ENCODE peak calls at places on chromosomes 6 and 20, in ten cellular contexts. T is GM12865, I is mesothelial cell of epicardium, Z is EL, K is A549, E is left cardiac atrium, L is AG08396, P is astrocyte of the cerebellum, A is neuronal stem cell, X is Calu3. R is an unnamed sample.

GRCh38 chr6:152509916-152510315 is 127.2 kb downstream of the SYNE1 start:
- DNase-seq in T (no peak), I (no peak), Z (no peak), K (no peak), E (no peak), L (no peak), P (no peak), A (no peak), X (no peak), R (no peak)

GRCh38 chr20:37392441-37393195 is 46.7 kb downstream of the SRC start:
- DNase-seq in T (peak; percentile 54), I (no peak), Z (no peak), K (no peak), E (peak; percentile 21), L (peak; percentile 55), P (no peak), A (no peak), X (no peak), R (no peak)

GRCh38 chr6:149962461-149963211 is 1.1 kb upstream of the ULBP1 start:
- DNase-seq in T (no peak), I (no peak), Z (no peak), K (no peak), E (no peak), L (no peak), P (no peak), A (no peak), X (no peak), R (no peak)

GRCh38 chr6:91298543-91299145 is 711.8 kb upstream of the MAP3K7 start:
- DNase-seq in T (no peak), I (no peak), Z (no peak), K (no peak), E (no peak), L (no peak), P (peak; percentile 38), A (no peak), X (no peak), R (no peak)

GRCh38 chr20:59765599-59766177 is 161.3 kb downstream of the PHACTR3 start:
- DNase-seq in T (peak; percentile 54), I (no peak), Z (peak; percentile 6), K (no peak), E (no peak), L (no peak), P (no peak), A (peak; percentile 42), X (peak; percentile 35), R (no peak)

GRCh38 chr6:7691675-7692452 is 34.0 kb upstream of the BMP6 start:
- DNase-seq in T (no peak), I (no peak), Z (peak; percentile 72), K (peak; percentile 90), E (peak; percentile 43), L (no peak), P (no peak), A (no peak), X (peak; percentile 29), R (peak; percentile 39)

GRCh38 chr6:106666290-106667021 is 37.1 kb downstream of the QRSL1 start:
- DNase-seq in T (peak; percentile 73), I (no peak), Z (no peak), K (no peak), E (no peak), L (no peak), P (no peak), A (no peak), X (no peak), R (no peak)

GRCh38 chr6:25359891-25360290 is 80.7 kb downstream of the CARMIL1 start:
- DNase-seq in T (no peak), I (no peak), Z (no peak), K (no peak), E (no peak), L (no peak), P (no peak), A (no peak), X (peak; percentile 79), R (no peak)

GRCh38 chr6:169188051-169188863 is 65.4 kb downstream of the THBS2 start:
- DNase-seq in T (peak; percentile 26), I (no peak), Z (peak; percentile 91), K (no peak), E (no peak), L (peak; percentile 80), P (peak; percentile 93), A (no peak), X (no peak), R (no peak)

GRCh38 chr20:40883097-40883496 is 145.5 kb upstream of the TOP1 start:
- DNase-seq in T (no peak), I (no peak), Z (peak; percentile 7), K (no peak), E (no peak), L (no peak), P (no peak), A (no peak), X (no peak), R (no peak)

GRCh38 chr6:3789018-3789895 is 37.7 kb upstream of the PXDC1 start:
- DNase-seq in T (no peak), I (no peak), Z (no peak), K (no peak), E (no peak), L (no peak), P (peak; percentile 83), A (no peak), X (no peak), R (no peak)

GRCh38 chr6:31031095-31031494 is 20.8 kb downstream of the MUC22 start:
- DNase-seq in T (no peak), I (no peak), Z (no peak), K (no peak), E (no peak), L (no peak), P (no peak), A (no peak), X (no peak), R (no peak)

GRCh38 chr20:13626724-13627123 is 12.0 kb downstream of the TASP1 start:
- DNase-seq in T (no peak), I (no peak), Z (no peak), K (no peak), E (no peak), L (no peak), P (no peak), A (no peak), X (no peak), R (no peak)

GRCh38 chr6:25418463-25419052 is 139.4 kb downstream of the CARMIL1 start:
- DNase-seq in T (no peak), I (no peak), Z (peak; percentile 12), K (no peak), E (no peak), L (no peak), P (no peak), A (no peak), X (peak; percentile 54), R (no peak)

GRCh38 chr20:2292711-2293110 is 3.1 kb upstream of the TGM3 start:
- DNase-seq in T (no peak), I (no peak), Z (no peak), K (no peak), E (peak; percentile 28), L (no peak), P (no peak), A (no peak), X (no peak), R (no peak)

GRCh38 chr6:40555092-40555491 is 32.1 kb downstream of the LRFN2 start:
- DNase-seq in T (no peak), I (no peak), Z (no peak), K (no peak), E (no peak), L (no peak), P (no peak), A (no peak), X (no peak), R (no peak)

GRCh38 chr20:37544386-37544785 is 16.7 kb upstream of the BLCAP start:
- DNase-seq in T (no peak), I (no peak), Z (no peak), K (no peak), E (no peak), L (no peak), P (no peak), A (no peak), X (no peak), R (no peak)

GRCh38 chr20:52564594-52564993 is 373.0 kb upstream of the ZFP64 start:
- DNase-seq in T (no peak), I (no peak), Z (no peak), K (no peak), E (no peak), L (no peak), P (no peak), A (no peak), X (no peak), R (no peak)

GRCh38 chr6:6285679-6286078 is 34.8 kb downstream of the F13A1 start:
- DNase-seq in T (no peak), I (no peak), Z (no peak), K (no peak), E (no peak), L (no peak), P (no peak), A (no peak), X (no peak), R (no peak)

GRCh38 chr6:127851197-127851596 is 49.7 kb downstream of the THEMIS start:
- DNase-seq in T (no peak), I (no peak), Z (peak; percentile 69), K (no peak), E (no peak), L (no peak), P (no peak), A (no peak), X (no peak), R (no peak)

GRCh38 chr6:107704377-107705013 is 119.6 kb downstream of the SCML4 start:
- DNase-seq in T (peak; percentile 55), I (no peak), Z (peak; percentile 58), K (peak; percentile 9), E (no peak), L (peak; percentile 42), P (peak; percentile 33), A (peak; percentile 54), X (peak; percentile 27), R (peak; percentile 7)

GRCh38 chr6:38997128-38997761 is 51.3 kb upstream of the GLP1R start:
- DNase-seq in T (peak; percentile 52), I (no peak), Z (peak; percentile 21), K (peak; percentile 1), E (peak; percentile 28), L (no peak), P (no peak), A (peak; percentile 39), X (peak; percentile 68), R (no peak)

GRCh38 chr6:148455225-148455624 is 112.6 kb downstream of the SASH1 start:
- DNase-seq in T (no peak), I (no peak), Z (peak; percentile 26), K (no peak), E (no peak), L (no peak), P (no peak), A (no peak), X (no peak), R (no peak)